ENCODE peak calls at places on chromosomes 1 and 21, in six cellular contexts. H, I, P, W, L and O are unnamed samples.

GRCh38 chr21:32641715-32642698 is 29.8 kb upstream of the CFAP298 start:
- DNase-seq in H (no peak), I (no peak), P (no peak), W (no peak), L (no peak), O (no peak)

GRCh38 chr1:27166929-27167328 is 12.0 kb upstream of the SLC9A1 start:
- DNase-seq in H (no peak), I (peak), P (no peak), W (no peak), L (no peak), O (no peak)

GRCh38 chr1:221246067-221246466 is 366.8 kb downstream of the HLX start:
- DNase-seq in H (no peak), I (no peak), P (no peak), W (no peak), L (no peak), O (no peak)

GRCh38 chr1:23553896-23554480 is 5.3 kb downstream of the ID3 start:
- DNase-seq in H (no peak), I (no peak), P (no peak), W (no peak), L (no peak), O (no peak)

GRCh38 chr1:118254001-118254400 is 69.0 kb upstream of the SPAG17 start:
- DNase-seq in H (no peak), I (no peak), P (no peak), W (no peak), L (no peak), O (no peak)

GRCh38 chr1:182599339-182599738 is 4.8 kb downstream of the RGS16 start:
- DNase-seq in H (no peak), I (no peak), P (no peak), W (no peak), L (no peak), O (no peak)

GRCh38 chr1:4825841-4826450 is 171.5 kb downstream of the AJAP1 start:
- DNase-seq in H (no peak), I (peak), P (no peak), W (no peak), L (peak), O (peak)

GRCh38 chr1:157117527-157118057 is 18.0 kb upstream of the ETV3L start:
- DNase-seq in H (no peak), I (peak), P (no peak), W (no peak), L (peak), O (no peak)

GRCh38 chr1:230026572-230026971 is 40.5 kb upstream of the GALNT2 start:
- DNase-seq in H (no peak), I (no peak), P (no peak), W (no peak), L (no peak), O (no peak)

GRCh38 chr1:1332774-1333480 is 1.8 kb downstream of the TAS1R3 start:
- DNase-seq in H (no peak), I (no peak), P (no peak), W (no peak), L (no peak), O (no peak)

GRCh38 chr1:197915797-197916686 is 1.1 kb upstream of the LHX9 start:
- DNase-seq in H (no peak), I (no peak), P (no peak), W (no peak), L (peak), O (no peak)

GRCh38 chr1:62241357-62242131 is 46.9 kb downstream of the L1TD1 start:
- DNase-seq in H (no peak), I (no peak), P (no peak), W (no peak), L (peak), O (no peak)

GRCh38 chr1:41902125-41902524 is 16.6 kb downstream of the HIVEP3 start:
- DNase-seq in H (no peak), I (no peak), P (no peak), W (no peak), L (no peak), O (no peak)

GRCh38 chr21:41346758-41347157 is 15.1 kb upstream of the MX2 start:
- DNase-seq in H (no peak), I (no peak), P (no peak), W (no peak), L (no peak), O (no peak)

GRCh38 chr1:228337711-228338520 is 68.7 kb downstream of the TRIM11 start:
- DNase-seq in H (no peak), I (no peak), P (peak), W (no peak), L (no peak), O (no peak)